ENCODE peak calls at places on chromosomes 12 and 14, in four cellular contexts. One of them, this sample, is unnamed.

GRCh38 chr14:89491701-89492381 is 74.8 kb upstream of the FOXN3 start:
- DNase-seq in K562: no peak
- DNase-seq in A549: no peak
- DNase-seq in HepG2: peak
- DNase-seq in this sample: peak

GRCh38 chr12:27667540-27667939 is 28.7 kb upstream of the REP15 start:
- DNase-seq in K562: no peak
- DNase-seq in A549: no peak
- DNase-seq in HepG2: no peak
- DNase-seq in this sample: peak

GRCh38 chr14:35944847-35945246 is 118.7 kb downstream of the BRMS1L start:
- DNase-seq in K562: peak
- DNase-seq in A549: peak
- DNase-seq in HepG2: peak
- DNase-seq in this sample: no peak

GRCh38 chr12:124099661-124100060 is 126.6 kb downstream of the ZNF664 start:
- DNase-seq in K562: no peak
- DNase-seq in A549: no peak
- DNase-seq in HepG2: no peak
- DNase-seq in this sample: no peak

GRCh38 chr12:46577063-46577776 is 204.6 kb upstream of the SLC38A2 start:
- DNase-seq in K562: no peak
- DNase-seq in A549: peak
- DNase-seq in HepG2: peak
- DNase-seq in this sample: no peak

GRCh38 chr12:103827800-103828440 is 13.1 kb downstream of the NT5DC3 start:
- DNase-seq in K562: no peak
- DNase-seq in A549: no peak
- DNase-seq in HepG2: no peak
- DNase-seq in this sample: no peak

GRCh38 chr12:120327593-120327992 is at the start of gene PLA2G1B:
- DNase-seq in K562: no peak
- DNase-seq in A549: no peak
- DNase-seq in HepG2: peak
- DNase-seq in this sample: no peak

GRCh38 chr14:36027354-36027753 is 149.2 kb downstream of the PTCSC3 start:
- DNase-seq in K562: no peak
- DNase-seq in A549: no peak
- DNase-seq in HepG2: no peak
- DNase-seq in this sample: no peak

GRCh38 chr12:94783862-94784261 is 133.5 kb upstream of the TMCC3 start:
- DNase-seq in K562: no peak
- DNase-seq in A549: no peak
- DNase-seq in HepG2: no peak
- DNase-seq in this sample: peak

GRCh38 chr12:115474525-115475353 is 790.8 kb upstream of the TBX3 start:
- DNase-seq in K562: no peak
- DNase-seq in A549: no peak
- DNase-seq in HepG2: no peak
- DNase-seq in this sample: no peak

GRCh38 chr14:105145381-105146180 is 23.0 kb downstream of the JAG2 start:
- DNase-seq in K562: no peak
- DNase-seq in A549: no peak
- DNase-seq in HepG2: no peak
- DNase-seq in this sample: no peak

GRCh38 chr12:2582631-2583616 is 211.8 kb upstream of the FKBP4 start:
- DNase-seq in K562: peak
- DNase-seq in A549: peak
- DNase-seq in HepG2: peak
- DNase-seq in this sample: peak

GRCh38 chr14:20409226-20409625 is 4.1 kb downstream of the TEP1 start:
- DNase-seq in K562: no peak
- DNase-seq in A549: no peak
- DNase-seq in HepG2: no peak
- DNase-seq in this sample: peak

GRCh38 chr12:62516932-62517331 is 50.3 kb downstream of the MON2 start:
- DNase-seq in K562: no peak
- DNase-seq in A549: no peak
- DNase-seq in HepG2: no peak
- DNase-seq in this sample: no peak

GRCh38 chr12:93200291-93200917 is 177.3 kb upstream of the NUDT4 start:
- DNase-seq in K562: no peak
- DNase-seq in A549: no peak
- DNase-seq in HepG2: no peak
- DNase-seq in this sample: no peak

GRCh38 chr14:70773182-70773862 is 36.0 kb downstream of the MAP3K9 start:
- DNase-seq in K562: no peak
- DNase-seq in A549: no peak
- DNase-seq in HepG2: no peak
- DNase-seq in this sample: no peak

GRCh38 chr12:104521731-104522130 is 65.0 kb downstream of the CHST11 start:
- DNase-seq in K562: no peak
- DNase-seq in A549: no peak
- DNase-seq in HepG2: no peak
- DNase-seq in this sample: peak

GRCh38 chr12:51590347-51591019 is 550 bp upstream of the SCN8A start:
- DNase-seq in K562: peak
- DNase-seq in A549: peak
- DNase-seq in HepG2: peak
- DNase-seq in this sample: peak

GRCh38 chr12:11895421-11896064 is 175.2 kb upstream of the BCL2L14 start:
- DNase-seq in K562: no peak
- DNase-seq in A549: no peak
- DNase-seq in HepG2: no peak
- DNase-seq in this sample: no peak

GRCh38 chr12:33438890-33439586 is 581 bp downstream of the SYT10 start:
- DNase-seq in K562: peak
- DNase-seq in A549: no peak
- DNase-seq in HepG2: no peak
- DNase-seq in this sample: no peak

GRCh38 chr12:48164456-48164855 is 7.1 kb upstream of the ASB8 start:
- DNase-seq in K562: no peak
- DNase-seq in A549: no peak
- DNase-seq in HepG2: no peak
- DNase-seq in this sample: no peak

GRCh38 chr12:110109037-110109836 is 14.9 kb upstream of the IFT81 start:
- DNase-seq in K562: no peak
- DNase-seq in A549: peak
- DNase-seq in HepG2: peak
- DNase-seq in this sample: peak

GRCh38 chr14:39229601-39230110 is 4.1 kb upstream of the MIA2 start:
- DNase-seq in K562: peak
- DNase-seq in A549: no peak
- DNase-seq in HepG2: no peak
- DNase-seq in this sample: no peak

GRCh38 chr12:10184261-10184843 is 5.5 kb downstream of the TMEM52B start:
- DNase-seq in K562: no peak
- DNase-seq in A549: no peak
- DNase-seq in HepG2: no peak
- DNase-seq in this sample: peak

GRCh38 chr12:79020106-79020505 is 155.5 kb downstream of the SYT1 start:
- DNase-seq in K562: no peak
- DNase-seq in A549: no peak
- DNase-seq in HepG2: no peak
- DNase-seq in this sample: peak

GRCh38 chr12:33439587-33440011 is at the start of gene SYT10:
- DNase-seq in K562: peak
- DNase-seq in A549: no peak
- DNase-seq in HepG2: no peak
- DNase-seq in this sample: no peak

GRCh38 chr12:47547077-47547476 is 158.8 kb downstream of the RPAP3 start:
- DNase-seq in K562: peak
- DNase-seq in A549: peak
- DNase-seq in HepG2: no peak
- DNase-seq in this sample: peak

GRCh38 chr14:23327947-23328744 is 6.9 kb downstream of the PABPN1 start:
- DNase-seq in K562: peak
- DNase-seq in A549: peak
- DNase-seq in HepG2: peak
- DNase-seq in this sample: peak
- TF ChIP-seq RFX5 in K562: no peak
- TF ChIP-seq RFX5 in A549: no peak
- TF ChIP-seq RFX5 in HepG2: no peak
- TF ChIP-seq RFX5 in this sample: no peak

DNA sequence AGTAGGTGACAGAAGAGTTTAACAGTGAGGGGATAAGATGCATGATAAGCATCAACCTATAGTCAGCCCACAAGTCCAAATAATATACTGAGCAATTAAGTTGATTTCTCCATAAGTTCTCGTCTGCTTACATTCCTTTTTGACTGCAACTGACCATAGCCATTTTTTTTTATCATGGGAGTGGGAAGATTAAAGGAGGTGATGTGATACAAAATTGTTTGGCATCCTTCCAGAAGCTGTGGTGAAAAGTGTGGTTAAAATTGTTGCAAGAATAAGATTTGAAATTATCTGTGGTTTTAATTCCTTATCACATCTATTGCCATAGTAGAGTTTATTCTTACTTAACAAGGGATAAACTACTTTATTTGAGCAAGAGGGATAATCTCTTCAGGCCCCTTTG is 50.6 kb downstream of the LIN52 start:
- DNase-seq in K562: no peak
- DNase-seq in A549: no peak
- DNase-seq in HepG2: no peak
- DNase-seq in this sample: peak
- TF ChIP-seq RAD21 in K562: no peak
- TF ChIP-seq RAD21 in A549: no peak
- TF ChIP-seq RAD21 in HepG2: no peak
- TF ChIP-seq RAD21 in this sample: no peak

GRCh38 chr14:94673781-94674231 is 61.6 kb downstream of the SERPINA3 start:
- DNase-seq in K562: no peak
- DNase-seq in A549: no peak
- DNase-seq in HepG2: no peak
- DNase-seq in this sample: peak

GRCh38 chr14:94675036-94675435 is 62.8 kb downstream of the SERPINA3 start:
- DNase-seq in K562: no peak
- DNase-seq in A549: no peak
- DNase-seq in HepG2: no peak
- DNase-seq in this sample: no peak

GRCh38 chr14:94673071-94673470 is 60.9 kb downstream of the SERPINA3 start:
- DNase-seq in K562: no peak
- DNase-seq in A549: no peak
- DNase-seq in HepG2: no peak
- DNase-seq in this sample: no peak

GRCh38 chr14:94670692-94671285 is 58.6 kb downstream of the SERPINA3 start:
- DNase-seq in K562: no peak
- DNase-seq in A549: no peak
- DNase-seq in HepG2: no peak
- DNase-seq in this sample: no peak

DNA sequence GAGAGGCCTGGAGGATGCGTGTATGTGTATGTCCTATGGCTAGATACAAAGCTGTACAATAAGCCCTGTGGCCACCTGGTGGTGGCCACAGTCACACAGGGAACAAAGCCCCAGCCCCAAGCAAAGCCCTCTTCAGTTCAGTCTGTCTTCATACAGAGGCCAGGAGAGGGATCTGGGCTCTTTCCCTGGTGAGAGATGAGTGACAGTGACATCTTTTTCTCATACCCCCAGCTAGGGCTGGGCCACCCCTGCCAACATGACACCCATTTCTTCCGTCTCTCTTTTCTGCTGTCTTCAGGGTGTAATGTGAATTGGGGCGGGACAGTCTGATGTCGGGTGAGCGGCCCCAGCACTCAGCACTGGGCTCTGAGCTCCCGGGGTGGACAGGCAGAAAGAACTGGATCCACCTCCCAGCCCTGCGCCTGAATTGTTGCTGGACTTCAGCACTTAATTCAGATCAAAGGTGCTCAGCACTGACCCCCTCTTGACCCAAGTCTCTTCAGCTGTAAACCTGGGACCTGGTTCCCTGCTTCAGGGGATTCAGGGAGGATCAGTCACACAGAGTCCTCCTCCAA is 59.8 kb downstream of the SERPINA3 start:
- DNase-seq in K562: no peak
- DNase-seq in A549: no peak
- DNase-seq in HepG2: peak
- DNase-seq in this sample: no peak
- TF ChIP-seq MAZ in K562: no peak
- TF ChIP-seq MAZ in A549: no peak
- TF ChIP-seq MAZ in HepG2: no peak
- TF ChIP-seq MAZ in this sample: no peak

GRCh38 chr14:23300687-23301223 is 1.9 kb downstream of the PPP1R3E start:
- DNase-seq in K562: peak
- DNase-seq in A549: no peak
- DNase-seq in HepG2: peak
- DNase-seq in this sample: peak

GRCh38 chr14:23301969-23302289 is 730 bp downstream of the PPP1R3E start:
- DNase-seq in K562: no peak
- DNase-seq in A549: no peak
- DNase-seq in HepG2: no peak
- DNase-seq in this sample: no peak

GRCh38 chr14:23299986-23300686 is 2.5 kb downstream of the PPP1R3E start:
- DNase-seq in K562: no peak
- DNase-seq in A549: no peak
- DNase-seq in HepG2: no peak
- DNase-seq in this sample: no peak

GRCh38 chr14:23301288-23301968 is 1.2 kb downstream of the PPP1R3E start:
- DNase-seq in K562: peak
- DNase-seq in A549: peak
- DNase-seq in HepG2: peak
- DNase-seq in this sample: peak

DNA sequence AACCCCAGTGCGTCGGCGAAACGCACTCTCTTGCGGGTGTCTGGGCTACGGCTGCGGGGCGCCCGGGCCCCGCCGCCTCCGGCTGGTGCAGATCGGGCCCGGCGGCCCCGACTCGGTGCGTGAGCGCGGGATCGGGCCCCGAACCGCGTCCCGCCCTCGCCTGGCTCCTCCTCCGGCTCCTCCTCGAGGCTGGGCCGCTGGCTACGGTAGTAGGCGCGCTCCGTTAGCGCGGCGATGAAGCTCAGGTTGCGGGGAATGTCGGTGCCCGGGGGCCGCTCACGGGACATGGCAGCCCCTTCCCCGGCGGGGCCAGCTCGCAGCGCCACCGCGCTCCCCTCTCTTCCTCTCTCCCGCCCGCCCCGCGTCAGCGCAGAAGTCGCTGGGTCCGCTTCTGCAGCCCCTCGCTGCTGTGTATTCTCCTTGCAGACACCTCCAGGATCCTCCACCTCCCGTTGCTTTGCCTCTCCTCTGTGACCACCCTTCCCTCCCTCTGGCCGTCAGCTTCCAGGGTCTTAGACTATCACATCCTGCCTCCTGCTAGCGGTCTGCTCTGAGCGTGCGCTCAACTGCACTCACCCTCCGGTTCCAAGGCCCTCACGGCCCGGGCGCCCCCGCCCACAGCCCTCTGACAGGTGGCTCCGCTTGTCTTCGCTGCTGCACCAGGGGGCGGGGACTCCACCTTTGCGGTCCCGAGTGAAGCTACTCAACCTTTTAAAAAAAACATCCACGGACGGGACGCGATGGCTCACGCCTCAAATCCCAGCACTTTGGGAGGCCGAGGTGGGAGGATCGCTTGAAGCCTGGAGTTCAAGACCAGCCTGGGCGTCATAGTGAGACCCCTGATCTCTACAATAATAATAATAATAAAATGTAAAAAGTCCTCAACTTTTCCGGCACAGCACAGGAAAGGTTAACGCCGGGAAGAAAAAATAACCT is at the start of gene PPP1R3E:
- DNase-seq in K562: peak
- DNase-seq in A549: peak
- DNase-seq in HepG2: peak
- DNase-seq in this sample: peak
- TF ChIP-seq RFX5 in K562: no peak
- TF ChIP-seq RFX5 in A549: no peak
- TF ChIP-seq RFX5 in HepG2: no peak
- TF ChIP-seq RFX5 in this sample: no peak

This sample was measured in IMR-90.